ENCODE peak calls at places on chromosomes 3 and 15, in seven cellular contexts. One of them, this sample, is unnamed.

GRCh38 chr3:176005564-176005963 is 1146.4 kb downstream of the NAALADL2 start:
- DNase-seq in cardiac fibroblast: no peak
- DNase-seq in AG04450: no peak
- DNase-seq in heart right ventricle: no peak
- DNase-seq in mammary epithelial cell: no peak
- DNase-seq in IMR-90: no peak
- DNase-seq in PC-3: no peak
- DNase-seq in this sample: no peak

GRCh38 chr3:174614046-174614445 is 245.1 kb upstream of the NAALADL2 start:
- DNase-seq in cardiac fibroblast: peak
- DNase-seq in AG04450: no peak
- DNase-seq in heart right ventricle: no peak
- DNase-seq in mammary epithelial cell: no peak
- DNase-seq in IMR-90: no peak
- DNase-seq in PC-3: no peak
- DNase-seq in this sample: no peak

GRCh38 chr15:33182278-33182905 is 12.1 kb downstream of the FMN1 start:
- DNase-seq in cardiac fibroblast: no peak
- DNase-seq in AG04450: no peak
- DNase-seq in heart right ventricle: no peak
- DNase-seq in mammary epithelial cell: peak
- DNase-seq in IMR-90: no peak
- DNase-seq in PC-3: no peak
- DNase-seq in this sample: no peak

GRCh38 chr3:9615003-9615628 is 34.2 kb upstream of the MTMR14 start:
- DNase-seq in cardiac fibroblast: no peak
- DNase-seq in AG04450: no peak
- DNase-seq in heart right ventricle: no peak
- DNase-seq in mammary epithelial cell: no peak
- DNase-seq in IMR-90: no peak
- DNase-seq in PC-3: peak
- DNase-seq in this sample: no peak

GRCh38 chr3:100268156-100268555 is 7.4 kb downstream of the TBC1D23 start:
- DNase-seq in cardiac fibroblast: peak
- DNase-seq in AG04450: no peak
- DNase-seq in heart right ventricle: no peak
- DNase-seq in mammary epithelial cell: no peak
- DNase-seq in IMR-90: peak
- DNase-seq in PC-3: no peak
- DNase-seq in this sample: peak

GRCh38 chr15:38668433-38669159 is 104.0 kb upstream of the RASGRP1 start:
- DNase-seq in cardiac fibroblast: no peak
- DNase-seq in AG04450: no peak
- DNase-seq in heart right ventricle: no peak
- DNase-seq in mammary epithelial cell: no peak
- DNase-seq in IMR-90: no peak
- DNase-seq in PC-3: no peak
- DNase-seq in this sample: no peak

GRCh38 chr15:51341366-51342248 is at the start of gene GLDN:
- DNase-seq in cardiac fibroblast: peak
- DNase-seq in AG04450: no peak
- DNase-seq in heart right ventricle: peak
- DNase-seq in mammary epithelial cell: peak
- DNase-seq in IMR-90: peak
- DNase-seq in PC-3: no peak
- DNase-seq in this sample: no peak

GRCh38 chr3:98110191-98110908 is 20.2 kb upstream of the OR5H1 start:
- DNase-seq in cardiac fibroblast: no peak
- DNase-seq in AG04450: no peak
- DNase-seq in heart right ventricle: no peak
- DNase-seq in mammary epithelial cell: no peak
- DNase-seq in IMR-90: no peak
- DNase-seq in PC-3: no peak
- DNase-seq in this sample: no peak

GRCh38 chr3:149277338-149277813 is 55.7 kb upstream of the CP start:
- DNase-seq in cardiac fibroblast: peak
- DNase-seq in AG04450: peak
- DNase-seq in heart right ventricle: no peak
- DNase-seq in mammary epithelial cell: peak
- DNase-seq in IMR-90: peak
- DNase-seq in PC-3: peak
- DNase-seq in this sample: peak

GRCh38 chr3:123333401-123333800 is 115.5 kb downstream of the ADCY5 start:
- DNase-seq in cardiac fibroblast: no peak
- DNase-seq in AG04450: no peak
- DNase-seq in heart right ventricle: no peak
- DNase-seq in mammary epithelial cell: no peak
- DNase-seq in IMR-90: no peak
- DNase-seq in PC-3: no peak
- DNase-seq in this sample: no peak

GRCh38 chr3:87997298-87997697 is 61.5 kb downstream of the CGGBP1 start:
- DNase-seq in cardiac fibroblast: peak
- DNase-seq in AG04450: no peak
- DNase-seq in heart right ventricle: no peak
- DNase-seq in mammary epithelial cell: no peak
- DNase-seq in IMR-90: no peak
- DNase-seq in PC-3: peak
- DNase-seq in this sample: peak

GRCh38 chr3:149752788-149753136 is 473 bp upstream of the COMMD2 start:
- DNase-seq in cardiac fibroblast: no peak
- DNase-seq in AG04450: no peak
- DNase-seq in heart right ventricle: no peak
- DNase-seq in mammary epithelial cell: no peak
- DNase-seq in IMR-90: no peak
- DNase-seq in PC-3: no peak
- DNase-seq in this sample: no peak

DNA sequence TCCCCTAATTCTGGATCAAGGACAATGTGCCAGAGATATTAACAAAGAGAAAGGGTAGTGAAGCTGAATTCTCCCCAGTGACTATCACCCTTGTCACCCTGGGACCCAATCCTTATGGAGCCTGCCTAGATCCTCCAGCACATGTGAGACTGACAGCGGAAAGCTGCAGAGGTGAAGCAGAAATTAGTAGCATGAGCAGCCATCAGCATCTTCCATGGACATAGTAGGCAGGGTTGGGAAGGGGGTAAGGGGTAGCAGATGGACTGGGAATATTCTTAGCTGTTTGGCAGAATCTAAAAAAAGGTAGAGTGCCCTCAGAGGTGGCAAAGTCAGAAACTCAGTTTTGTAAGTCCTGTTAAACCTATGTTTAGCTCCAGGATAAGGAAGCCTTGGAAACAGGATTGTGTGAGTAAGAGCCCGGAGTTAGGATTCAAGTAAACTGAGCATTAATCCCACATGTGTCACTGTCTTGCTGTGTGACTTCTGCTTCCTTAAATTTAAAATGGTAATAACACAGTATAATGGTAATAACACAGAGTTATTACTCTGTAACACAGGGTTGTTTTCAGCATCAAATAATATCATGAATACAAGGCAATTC is 14.5 kb downstream of the GOLIM4 start:
- DNase-seq in cardiac fibroblast: peak
- DNase-seq in AG04450: no peak
- DNase-seq in heart right ventricle: no peak
- DNase-seq in mammary epithelial cell: no peak
- DNase-seq in IMR-90: peak
- DNase-seq in PC-3: no peak
- DNase-seq in this sample: no peak
- TF ChIP-seq CTCF in cardiac fibroblast: no peak
- TF ChIP-seq CTCF in AG04450: no peak
- TF ChIP-seq CTCF in heart right ventricle: no peak
- TF ChIP-seq CTCF in mammary epithelial cell: no peak
- TF ChIP-seq CTCF in IMR-90: no peak
- TF ChIP-seq CTCF in PC-3: no peak
- TF ChIP-seq CTCF in this sample: no peak

GRCh38 chr3:134250717-134251220 is at the start of gene RYK:
- DNase-seq in cardiac fibroblast: peak
- DNase-seq in AG04450: peak
- DNase-seq in heart right ventricle: peak
- DNase-seq in mammary epithelial cell: peak
- DNase-seq in IMR-90: peak
- DNase-seq in PC-3: peak
- DNase-seq in this sample: peak

GRCh38 chr3:134252766-134253165 is 2.1 kb upstream of the RYK start:
- DNase-seq in cardiac fibroblast: no peak
- DNase-seq in AG04450: no peak
- DNase-seq in heart right ventricle: no peak
- DNase-seq in mammary epithelial cell: no peak
- DNase-seq in IMR-90: no peak
- DNase-seq in PC-3: no peak
- DNase-seq in this sample: no peak

GRCh38 chr3:134249935-134250716 is 533 bp downstream of the RYK start:
- DNase-seq in cardiac fibroblast: peak
- DNase-seq in AG04450: no peak
- DNase-seq in heart right ventricle: peak
- DNase-seq in mammary epithelial cell: peak
- DNase-seq in IMR-90: peak
- DNase-seq in PC-3: peak
- DNase-seq in this sample: peak

GRCh38 chr3:134251731-134252391 is 1.2 kb upstream of the RYK start:
- DNase-seq in cardiac fibroblast: no peak
- DNase-seq in AG04450: no peak
- DNase-seq in heart right ventricle: peak
- DNase-seq in mammary epithelial cell: no peak
- DNase-seq in IMR-90: no peak
- DNase-seq in PC-3: no peak
- DNase-seq in this sample: no peak

DNA sequence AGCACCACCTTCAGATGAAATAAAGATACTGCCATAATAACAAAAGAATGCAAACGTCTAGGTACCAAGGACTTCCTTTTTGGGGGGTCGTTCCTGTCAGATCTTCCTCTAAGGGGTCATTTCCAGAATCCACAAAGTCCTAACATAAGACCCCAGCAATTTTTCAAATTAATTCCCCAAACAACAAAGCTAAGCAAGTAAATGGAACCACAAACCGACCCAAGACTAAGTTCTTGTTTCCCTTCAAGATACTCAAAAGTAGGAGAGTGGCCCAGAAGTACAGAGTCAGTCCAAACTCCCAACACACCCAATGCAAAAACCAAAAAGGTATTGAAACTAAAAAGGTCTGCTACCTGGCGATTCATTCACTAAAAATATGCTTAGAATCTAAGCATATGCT is 1.2 kb downstream of the RYK start:
- DNase-seq in cardiac fibroblast: peak
- DNase-seq in AG04450: no peak
- DNase-seq in heart right ventricle: no peak
- DNase-seq in mammary epithelial cell: peak
- DNase-seq in IMR-90: no peak
- DNase-seq in PC-3: no peak
- DNase-seq in this sample: no peak
- H3K4me3 ChIP-seq in cardiac fibroblast: peak
- H3K4me3 ChIP-seq in AG04450: peak
- H3K4me3 ChIP-seq in heart right ventricle: peak
- H3K4me3 ChIP-seq in mammary epithelial cell: peak
- H3K4me3 ChIP-seq in IMR-90: peak
- H3K4me3 ChIP-seq in PC-3: peak
- H3K4me3 ChIP-seq in this sample: peak

GRCh38 chr15:69305204-69305931 is 6.7 kb downstream of the PAQR5 start:
- DNase-seq in cardiac fibroblast: peak
- DNase-seq in AG04450: peak
- DNase-seq in heart right ventricle: peak
- DNase-seq in mammary epithelial cell: peak
- DNase-seq in IMR-90: peak
- DNase-seq in PC-3: peak
- DNase-seq in this sample: peak

GRCh38 chr15:69305933-69306568 is 7.3 kb downstream of the PAQR5 start:
- DNase-seq in cardiac fibroblast: no peak
- DNase-seq in AG04450: no peak
- DNase-seq in heart right ventricle: no peak
- DNase-seq in mammary epithelial cell: no peak
- DNase-seq in IMR-90: no peak
- DNase-seq in PC-3: no peak
- DNase-seq in this sample: no peak

GRCh38 chr15:69304176-69304533 is 5.4 kb downstream of the PAQR5 start:
- DNase-seq in cardiac fibroblast: peak
- DNase-seq in AG04450: peak
- DNase-seq in heart right ventricle: no peak
- DNase-seq in mammary epithelial cell: peak
- DNase-seq in IMR-90: peak
- DNase-seq in PC-3: peak
- DNase-seq in this sample: peak

GRCh38 chr15:69302929-69303328 is 4.2 kb downstream of the PAQR5 start:
- DNase-seq in cardiac fibroblast: no peak
- DNase-seq in AG04450: no peak
- DNase-seq in heart right ventricle: no peak
- DNase-seq in mammary epithelial cell: no peak
- DNase-seq in IMR-90: no peak
- DNase-seq in PC-3: no peak
- DNase-seq in this sample: no peak

DNA sequence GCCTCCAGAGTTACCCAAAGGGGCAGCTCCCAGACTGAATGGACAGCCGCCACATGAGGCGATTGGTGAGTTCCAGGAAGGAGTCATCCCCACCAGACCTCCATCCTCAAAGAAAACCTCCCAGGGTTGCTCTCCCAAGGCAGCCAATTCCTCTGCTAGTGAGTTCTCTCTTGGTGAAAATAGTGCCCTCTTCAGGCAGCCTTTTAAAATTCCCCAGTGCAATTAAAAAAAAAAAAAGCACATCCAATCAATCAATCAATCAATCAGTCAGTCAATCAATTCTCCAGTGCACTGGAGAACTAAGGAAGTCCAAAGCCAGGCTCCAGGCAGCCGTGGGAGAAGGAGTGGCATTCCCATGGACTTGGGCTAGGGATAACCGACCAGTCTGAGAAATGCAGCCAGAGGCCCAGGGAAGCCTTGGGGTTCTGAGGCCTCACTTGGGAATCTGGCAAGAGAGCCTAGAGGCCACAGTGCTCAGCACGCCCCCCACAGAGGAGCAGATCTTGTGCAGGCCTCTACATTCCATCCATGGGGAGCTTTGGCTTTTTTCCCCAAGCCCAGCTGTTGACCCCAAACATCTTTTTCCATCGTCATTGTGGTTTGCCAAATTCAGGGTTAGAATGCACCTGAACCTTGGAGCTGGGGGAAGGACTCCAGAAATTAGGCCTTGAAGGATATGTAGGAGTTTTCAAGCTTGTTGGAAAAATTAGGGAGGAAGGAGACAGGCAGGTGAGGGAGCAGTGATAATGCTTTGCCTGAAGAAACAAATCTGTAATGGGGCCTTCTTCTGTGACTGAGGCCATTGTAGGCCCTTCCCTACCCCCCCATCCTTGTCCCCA is 4.8 kb downstream of the PAQR5 start:
- DNase-seq in cardiac fibroblast: no peak
- DNase-seq in AG04450: no peak
- DNase-seq in heart right ventricle: no peak
- DNase-seq in mammary epithelial cell: no peak
- DNase-seq in IMR-90: peak
- DNase-seq in PC-3: peak
- DNase-seq in this sample: peak
- TF ChIP-seq CTCF in cardiac fibroblast: peak
- TF ChIP-seq CTCF in AG04450: peak
- TF ChIP-seq CTCF in heart right ventricle: no peak
- TF ChIP-seq CTCF in mammary epithelial cell: peak
- TF ChIP-seq CTCF in IMR-90: peak
- TF ChIP-seq CTCF in PC-3: peak
- TF ChIP-seq CTCF in this sample: no peak

DNA sequence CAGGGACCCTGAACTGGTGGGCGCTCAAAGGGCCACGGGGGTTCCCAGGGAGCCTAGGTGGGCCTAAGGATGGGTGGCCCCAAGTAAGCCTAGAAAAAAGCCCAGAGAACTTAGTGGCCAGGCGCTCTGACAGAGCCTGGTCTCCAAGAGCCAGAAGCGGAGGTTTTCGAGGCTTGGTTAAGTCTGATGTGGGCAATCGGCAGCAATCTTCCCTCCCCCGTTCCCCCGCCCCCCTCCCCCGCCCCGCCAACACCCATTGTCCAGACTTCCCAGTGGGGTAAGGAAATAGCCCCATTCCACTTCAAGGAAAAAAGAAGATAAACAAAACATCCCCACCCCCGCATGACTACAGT is 6.7 kb downstream of the EOMES start:
- DNase-seq in cardiac fibroblast: no peak
- DNase-seq in AG04450: no peak
- DNase-seq in heart right ventricle: no peak
- DNase-seq in mammary epithelial cell: no peak
- DNase-seq in IMR-90: no peak
- DNase-seq in PC-3: no peak
- DNase-seq in this sample: no peak
- H3K4me3 ChIP-seq in cardiac fibroblast: no peak
- H3K4me3 ChIP-seq in AG04450: no peak
- H3K4me3 ChIP-seq in heart right ventricle: peak
- H3K4me3 ChIP-seq in mammary epithelial cell: no peak
- H3K4me3 ChIP-seq in IMR-90: no peak
- H3K4me3 ChIP-seq in PC-3: peak
- H3K4me3 ChIP-seq in this sample: peak